ENCODE peak calls at places on chromosomes 13 and 19, in six cellular contexts. G, L, R, O, C and A are unnamed samples. For H3K79me2, the result is how much of the 10 kb centered on the place peaks cover.

GRCh38 chr19:51727349-51727880 is 3.6 kb upstream of the HAS1 start:
- DNase-seq in G (no peak), L (no peak), R (no peak), O (no peak), C (no peak), A (no peak)

GRCh38 chr13:95226476-95226875 is 74.8 kb downstream of the ABCC4 start:
- DNase-seq in G (no peak), L (peak), R (no peak), O (no peak), C (no peak), A (no peak)

GRCh38 chr13:24307211-24308067 is 1.9 kb upstream of the C1QTNF9 start:
- DNase-seq in G (peak), L (no peak), R (no peak), O (no peak), C (no peak), A (no peak)

GRCh38 chr19:7924651-7925170 is 1.2 kb downstream of the CTXN1 start:
- DNase-seq in G (no peak), L (no peak), R (no peak), O (no peak), C (no peak), A (peak)

GRCh38 chr13:34155931-34156607 is 338.1 kb downstream of the RFC3 start:
- DNase-seq in G (no peak), L (no peak), R (no peak), O (peak), C (no peak), A (no peak)

GRCh38 chr19:12872941-12873890 is 8.0 kb downstream of the DNASE2 start:
- DNase-seq in G (peak), L (peak), R (peak), O (no peak), C (no peak), A (peak)

GRCh38 chr13:112781881-112782361 is 92.1 kb downstream of the ATP11A start:
- DNase-seq in G (no peak), L (no peak), R (peak), O (no peak), C (no peak), A (no peak)

GRCh38 chr19:33286899-33287298 is 15.4 kb downstream of the CEBPA start:
- DNase-seq in G (no peak), L (no peak), R (no peak), O (no peak), C (no peak), A (no peak)

GRCh38 chr13:58313219-58313618 is 681.7 kb downstream of the PCDH17 start:
- DNase-seq in G (no peak), L (no peak), R (no peak), O (no peak), C (no peak), A (no peak)

DNA sequence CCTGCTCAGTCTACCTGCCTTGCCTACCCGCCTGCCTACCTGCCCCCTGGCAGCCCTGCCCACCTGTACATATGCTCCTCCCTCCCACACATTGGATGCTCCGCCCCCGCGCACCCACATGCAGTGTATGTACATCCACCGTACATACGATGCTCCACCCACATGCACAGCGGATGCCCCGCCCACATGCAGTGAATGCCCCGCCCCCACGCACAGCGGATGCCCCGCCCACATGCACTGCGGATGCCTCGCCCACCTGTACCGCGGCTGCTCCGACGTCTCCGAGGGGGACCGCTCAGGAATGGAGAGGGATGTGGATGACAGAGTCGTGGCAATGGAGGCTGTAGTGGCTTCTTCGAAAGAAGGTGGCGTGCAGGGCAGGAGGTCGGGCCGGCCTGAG is 16.4 kb upstream of the CACTIN start:
- DNase-seq in G (no peak), L (peak), R (peak), O (peak), C (no peak), A (peak)
- TF ChIP-seq REST in G (no peak), L (no peak), R (no peak), O (no peak), C (no peak), A (no peak)

DNA sequence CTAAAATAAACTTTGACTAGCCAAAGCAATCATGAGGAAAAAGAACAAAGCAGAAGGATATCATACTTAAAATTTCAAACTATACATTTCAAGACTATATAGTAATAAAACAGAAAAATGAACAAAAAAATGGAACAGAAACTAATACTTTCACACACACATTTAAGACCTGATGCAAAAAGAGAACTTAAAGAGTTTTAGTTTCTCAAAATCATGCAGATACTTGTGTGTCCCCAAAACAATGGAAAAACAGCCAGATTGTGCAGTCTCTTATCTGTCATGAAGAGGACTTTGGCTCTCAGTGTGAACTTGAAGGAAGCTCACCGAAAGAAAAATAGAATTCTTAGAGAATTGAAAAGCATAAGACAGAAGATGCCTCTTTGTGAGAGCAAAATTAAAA is 16.1 kb downstream of the ZNF506 start:
- DNase-seq in G (no peak), L (no peak), R (no peak), O (no peak), C (no peak), A (no peak)
- H3K79me2 ChIP-seq in G (under half), L (under half), R (half or more), O (under half), C (under half), A (under half)

GRCh38 chr13:64154514-64154913 is 2738.9 kb upstream of the PCDH20 start:
- DNase-seq in G (no peak), L (no peak), R (peak), O (peak), C (no peak), A (peak)

GRCh38 chr13:64164435-64164834 is 2748.8 kb upstream of the PCDH20 start:
- DNase-seq in G (no peak), L (no peak), R (no peak), O (no peak), C (no peak), A (no peak)

GRCh38 chr13:64158910-64159309 is 2743.3 kb upstream of the PCDH20 start:
- DNase-seq in G (no peak), L (no peak), R (peak), O (no peak), C (no peak), A (no peak)
- TF ChIP-seq REST in G (no peak), L (no peak), R (no peak), O (no peak), C (no peak), A (no peak)

DNA sequence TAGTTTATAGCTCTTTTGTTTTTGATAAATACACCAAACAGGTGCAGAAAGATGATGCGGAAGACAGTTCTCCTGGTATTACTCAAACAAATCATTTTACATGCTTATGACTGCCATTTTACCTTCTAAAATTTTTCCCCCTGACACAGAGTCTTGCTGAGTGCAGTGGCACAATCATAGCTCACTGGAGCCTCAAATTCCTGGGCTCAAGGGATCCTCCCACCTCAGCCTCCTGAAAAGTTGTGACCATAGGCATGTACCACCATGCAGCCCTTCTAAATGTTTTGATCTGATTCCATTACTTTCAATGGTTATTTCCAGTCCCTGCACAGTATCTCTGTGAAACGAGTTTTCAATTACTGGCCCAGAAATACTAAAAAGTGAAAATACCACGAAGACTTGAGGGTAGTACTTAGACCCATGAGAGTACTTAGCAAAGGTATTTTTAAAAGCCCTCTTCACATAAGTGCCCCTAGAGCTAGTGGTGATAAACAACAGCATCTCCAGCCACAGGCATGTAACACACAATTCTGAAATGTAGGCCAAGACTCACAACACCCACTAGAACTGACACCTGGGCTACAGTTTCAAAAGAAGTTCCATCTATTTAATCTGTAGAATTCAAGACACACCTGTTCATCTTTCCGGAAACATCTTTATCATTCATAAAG is 11.3 kb downstream of the HSPH1 start:
- DNase-seq in G (no peak), L (no peak), R (no peak), O (no peak), C (no peak), A (no peak)
- H3K79me2 ChIP-seq in G (under half), L (under half), R (under half), O (half or more), C (under half), A (under half)

GRCh38 chr19:1101337-1101698 is 2.5 kb upstream of the GPX4 start:
- DNase-seq in G (no peak), L (no peak), R (no peak), O (no peak), C (no peak), A (peak)

GRCh38 chr19:1094978-1095701 is at the start of gene POLR2E:
- DNase-seq in G (peak), L (peak), R (peak), O (peak), C (peak), A (peak)

GRCh38 chr19:1098177-1099051 is 3.2 kb upstream of the POLR2E start:
- DNase-seq in G (peak), L (no peak), R (no peak), O (no peak), C (no peak), A (no peak)

GRCh38 chr19:1094655-1094977 is 559 bp downstream of the POLR2E start:
- DNase-seq in G (no peak), L (no peak), R (peak), O (no peak), C (no peak), A (no peak)

DNA sequence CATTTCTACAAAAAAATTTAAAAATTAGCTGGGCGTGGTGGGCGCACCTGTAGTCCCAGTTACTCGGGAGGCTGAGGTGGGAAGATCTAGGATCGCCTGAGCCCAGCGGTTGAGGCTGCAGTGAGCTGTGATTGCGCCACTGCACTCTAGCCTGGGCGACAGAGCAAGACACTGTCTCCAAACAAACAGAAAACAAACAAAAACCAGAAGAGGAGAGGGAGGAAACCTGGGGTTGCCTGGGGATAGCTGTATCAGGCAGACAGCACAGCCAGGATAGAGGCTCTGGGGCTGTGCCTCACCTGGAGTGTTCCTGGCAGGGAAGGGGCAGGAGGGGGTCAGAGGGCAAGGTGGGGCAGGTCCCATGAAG is 2.6 kb upstream of the POLR2E start:
- DNase-seq in G (peak), L (no peak), R (no peak), O (no peak), C (no peak), A (no peak)
- TF ChIP-seq REST in G (no peak), L (no peak), R (no peak), O (no peak), C (no peak), A (no peak)

GRCh38 chr13:98327326-98328314 is 150.6 kb upstream of the RNF113B start:
- DNase-seq in G (peak), L (no peak), R (no peak), O (no peak), C (no peak), A (peak)

GRCh38 chr13:98326274-98326673 is 149.2 kb upstream of the RNF113B start:
- DNase-seq in G (no peak), L (no peak), R (no peak), O (no peak), C (no peak), A (no peak)

GRCh38 chr13:98325724-98326123 is 148.7 kb upstream of the RNF113B start:
- DNase-seq in G (no peak), L (no peak), R (no peak), O (no peak), C (no peak), A (no peak)

GRCh38 chr13:98332222-98332621 is 155.2 kb upstream of the RNF113B start:
- DNase-seq in G (no peak), L (no peak), R (no peak), O (no peak), C (no peak), A (no peak)

GRCh38 chr13:98328511-98328910 is 151.4 kb upstream of the RNF113B start:
- DNase-seq in G (no peak), L (no peak), R (no peak), O (no peak), C (no peak), A (no peak)
- H3K79me2 ChIP-seq in G (half or more), L (under half), R (under half), O (under half), C (under half), A (under half)

GRCh38 chr13:48318014-48318713 is 14.6 kb downstream of the RB1 start:
- DNase-seq in G (no peak), L (no peak), R (no peak), O (no peak), C (no peak), A (no peak)

GRCh38 chr13:48317511-48317981 is 14.0 kb downstream of the RB1 start:
- DNase-seq in G (no peak), L (no peak), R (no peak), O (no peak), C (no peak), A (no peak)

GRCh38 chr13:48315981-48316380 is 12.4 kb downstream of the RB1 start:
- DNase-seq in G (no peak), L (no peak), R (no peak), O (no peak), C (no peak), A (no peak)

GRCh38 chr13:48318714-48319457 is 15.3 kb downstream of the RB1 start:
- DNase-seq in G (no peak), L (no peak), R (no peak), O (no peak), C (no peak), A (no peak)

GRCh38 chr13:48316826-48317510 is 13.4 kb downstream of the RB1 start:
- DNase-seq in G (no peak), L (no peak), R (no peak), O (no peak), C (no peak), A (no peak)
- TF ChIP-seq REST in G (no peak), L (no peak), R (no peak), O (no peak), C (no peak), A (no peak)

DNA sequence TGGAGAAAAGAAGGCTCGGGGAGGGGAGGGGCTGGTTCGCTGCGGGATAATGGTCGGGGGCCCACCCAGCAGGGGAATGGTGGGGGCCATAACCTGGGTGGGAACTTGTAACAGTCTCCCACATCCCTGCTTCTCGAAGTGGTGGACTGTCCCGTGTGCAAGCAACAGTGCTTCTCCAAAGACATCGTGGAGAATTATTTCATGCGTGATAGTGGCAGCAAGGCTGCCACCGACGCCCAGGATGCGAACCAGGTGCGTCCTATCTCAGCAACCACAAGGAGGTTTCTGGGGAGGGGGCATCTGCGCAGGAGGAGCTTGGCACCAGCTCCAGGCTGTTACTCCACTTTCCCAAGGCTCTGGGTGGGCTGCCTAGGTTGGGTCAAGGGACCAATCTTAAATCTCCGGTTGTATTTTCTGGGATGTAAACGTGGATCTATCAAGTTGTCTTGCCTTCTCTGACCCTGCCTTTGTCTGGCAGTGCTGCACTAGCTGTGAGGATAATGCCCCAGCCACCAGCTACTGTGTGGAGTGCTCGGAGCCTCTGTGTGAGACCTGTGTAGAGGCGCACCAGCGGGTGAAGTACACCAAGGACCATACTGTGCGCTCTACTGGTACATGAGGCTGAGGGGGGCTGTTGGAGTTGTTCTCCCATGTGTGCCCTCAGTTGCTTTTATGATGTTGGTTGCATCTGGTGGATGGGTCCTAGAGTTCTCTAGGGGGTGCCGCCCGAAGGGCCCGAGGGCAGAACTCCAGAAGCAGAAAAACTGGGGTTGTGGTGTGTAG is 1.6 kb downstream of the TRIM28 start:
- DNase-seq in G (no peak), L (no peak), R (no peak), O (no peak), C (no peak), A (no peak)
- H3K79me2 ChIP-seq in G (under half), L (under half), R (half or more), O (half or more), C (under half), A (under half)